ENCODE peak calls at places on chromosomes 4 and X, in six cellular contexts. One of them, this sample, is unnamed.
A peak's percentile ranks its signal among the peaks of the same experiment; 100 is the strongest.

GRCh38 chrX:129493643-129494042 is 29.6 kb downstream of the SMARCA1 start:
- DNase-seq in tibial nerve: no peak
- DNase-seq in left ventricle myocardium inferior: no peak
- DNase-seq in left lung: no peak
- DNase-seq in kidney: no peak
- DNase-seq in fibroblast of lung: peak; percentile 67
- DNase-seq in this sample: no peak

GRCh38 chr4:149993030-149993429 is 85.2 kb upstream of the DCLK2 start:
- DNase-seq in fibroblast of lung: peak; percentile 90
- DNase-seq in tibial nerve: no peak
- DNase-seq in kidney: no peak
- DNase-seq in left lung: no peak
- DNase-seq in left ventricle myocardium inferior: no peak
- DNase-seq in this sample: no peak

GRCh38 chr4:44056721-44057151 is 391.9 kb downstream of the KCTD8 start:
- DNase-seq in fibroblast of lung: no peak
- DNase-seq in left ventricle myocardium inferior: no peak
- DNase-seq in left lung: no peak
- DNase-seq in kidney: no peak
- DNase-seq in tibial nerve: no peak
- DNase-seq in this sample: no peak

GRCh38 chr4:139950568-139950967 is 203.4 kb downstream of the MAML3 start:
- DNase-seq in left lung: peak; percentile 57
- DNase-seq in kidney: no peak
- DNase-seq in left ventricle myocardium inferior: no peak
- DNase-seq in tibial nerve: no peak
- DNase-seq in fibroblast of lung: peak; percentile 92
- DNase-seq in this sample: no peak

GRCh38 chr4:86870442-86871069 is 21.4 kb upstream of the SLC10A6 start:
- DNase-seq in kidney: no peak
- DNase-seq in left lung: no peak
- DNase-seq in fibroblast of lung: no peak
- DNase-seq in tibial nerve: no peak
- DNase-seq in left ventricle myocardium inferior: no peak
- DNase-seq in this sample: no peak

GRCh38 chr4:185305979-185306442 is 89.7 kb downstream of the LRP2BP start:
- DNase-seq in left ventricle myocardium inferior: no peak
- DNase-seq in left lung: no peak
- DNase-seq in tibial nerve: no peak
- DNase-seq in fibroblast of lung: peak; percentile 99
- DNase-seq in kidney: no peak
- DNase-seq in this sample: no peak

GRCh38 chrX:38116706-38117105 is 104.0 kb downstream of the SRPX start:
- DNase-seq in left lung: no peak
- DNase-seq in fibroblast of lung: no peak
- DNase-seq in kidney: no peak
- DNase-seq in left ventricle myocardium inferior: no peak
- DNase-seq in tibial nerve: no peak
- DNase-seq in this sample: no peak

GRCh38 chr4:53651142-53651720 is 59.9 kb upstream of the LNX1 start:
- DNase-seq in left ventricle myocardium inferior: peak; percentile 37
- DNase-seq in fibroblast of lung: peak; percentile 21
- DNase-seq in kidney: peak; percentile 86
- DNase-seq in left lung: no peak
- DNase-seq in tibial nerve: no peak
- DNase-seq in this sample: no peak

GRCh38 chr4:173119818-173120217 is 48.8 kb upstream of the GALNT7 start:
- DNase-seq in left ventricle myocardium inferior: no peak
- DNase-seq in left lung: no peak
- DNase-seq in fibroblast of lung: peak; percentile 53
- DNase-seq in tibial nerve: no peak
- DNase-seq in kidney: no peak
- DNase-seq in this sample: no peak

GRCh38 chr4:154998773-154999172 is 209.7 kb upstream of the NPY2R start:
- DNase-seq in left lung: no peak
- DNase-seq in fibroblast of lung: no peak
- DNase-seq in kidney: no peak
- DNase-seq in left ventricle myocardium inferior: no peak
- DNase-seq in tibial nerve: no peak
- DNase-seq in this sample: no peak

GRCh38 chr4:89221175-89221867 is 86.3 kb downstream of the GPRIN3 start:
- DNase-seq in tibial nerve: no peak
- DNase-seq in kidney: no peak
- DNase-seq in left ventricle myocardium inferior: no peak
- DNase-seq in fibroblast of lung: no peak
- DNase-seq in left lung: no peak
- DNase-seq in this sample: no peak

GRCh38 chr4:28229092-28229491 is 1368.5 kb downstream of the STIM2 start:
- DNase-seq in tibial nerve: no peak
- DNase-seq in kidney: no peak
- DNase-seq in fibroblast of lung: peak; percentile 19
- DNase-seq in left lung: no peak
- DNase-seq in left ventricle myocardium inferior: no peak
- DNase-seq in this sample: no peak

GRCh38 chrX:22575161-22575845 is 302.6 kb downstream of the CBLL2 start:
- DNase-seq in tibial nerve: no peak
- DNase-seq in fibroblast of lung: peak; percentile 57
- DNase-seq in left ventricle myocardium inferior: no peak
- DNase-seq in kidney: no peak
- DNase-seq in left lung: no peak
- DNase-seq in this sample: no peak

GRCh38 chr4:141706445-141706844 is 70.1 kb downstream of the IL15 start:
- DNase-seq in left lung: no peak
- DNase-seq in fibroblast of lung: no peak
- DNase-seq in tibial nerve: no peak
- DNase-seq in kidney: no peak
- DNase-seq in left ventricle myocardium inferior: no peak
- DNase-seq in this sample: no peak

GRCh38 chr4:5928241-5928640 is 35.4 kb upstream of the CRMP1 start:
- DNase-seq in fibroblast of lung: no peak
- DNase-seq in left lung: no peak
- DNase-seq in tibial nerve: no peak
- DNase-seq in left ventricle myocardium inferior: no peak
- DNase-seq in kidney: no peak
- DNase-seq in this sample: no peak

DNA sequence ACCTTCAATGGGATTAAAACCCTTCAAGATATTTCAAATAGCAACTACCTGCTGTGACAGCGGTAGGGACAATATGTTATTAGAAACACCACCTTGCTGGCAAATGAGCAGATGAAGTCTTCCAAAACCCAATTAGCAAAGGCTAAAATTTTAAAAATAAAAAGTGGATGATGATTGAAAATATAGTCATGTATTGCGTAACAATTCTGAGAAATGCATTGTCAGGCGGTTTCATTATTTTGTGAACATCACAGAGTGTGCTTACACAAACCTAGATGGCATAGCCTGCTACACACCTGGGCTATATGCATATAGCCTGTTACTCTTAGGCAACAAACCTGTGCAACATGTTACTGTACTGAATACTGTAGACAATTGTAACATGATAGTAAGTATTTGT is 91.2 kb upstream of the ANXA3 start:
- DNase-seq in kidney: no peak
- DNase-seq in fibroblast of lung: no peak
- DNase-seq in left lung: no peak
- DNase-seq in tibial nerve: no peak
- DNase-seq in left ventricle myocardium inferior: no peak
- DNase-seq in this sample: no peak
- TF ChIP-seq CTCF in kidney: no peak
- TF ChIP-seq CTCF in fibroblast of lung: no peak
- TF ChIP-seq CTCF in left lung: no peak
- TF ChIP-seq CTCF in tibial nerve: no peak
- TF ChIP-seq CTCF in left ventricle myocardium inferior: no peak
- TF ChIP-seq CTCF in this sample: no peak

GRCh38 chrX:103063918-103064434 is at the start of gene BEX1:
- DNase-seq in left ventricle myocardium inferior: no peak
- DNase-seq in fibroblast of lung: peak; percentile 52
- DNase-seq in tibial nerve: no peak
- DNase-seq in kidney: peak; percentile 70
- DNase-seq in left lung: no peak
- DNase-seq in this sample: peak; percentile 22

GRCh38 chrX:103066606-103067005 is 2.6 kb upstream of the BEX1 start:
- DNase-seq in left lung: no peak
- DNase-seq in left ventricle myocardium inferior: no peak
- DNase-seq in fibroblast of lung: peak; percentile 9
- DNase-seq in tibial nerve: no peak
- DNase-seq in kidney: no peak
- DNase-seq in this sample: no peak

GRCh38 chrX:103061486-103061885 is 2.5 kb downstream of the BEX1 start:
- DNase-seq in fibroblast of lung: no peak
- DNase-seq in left lung: no peak
- DNase-seq in kidney: no peak
- DNase-seq in left ventricle myocardium inferior: no peak
- DNase-seq in tibial nerve: no peak
- DNase-seq in this sample: no peak

DNA sequence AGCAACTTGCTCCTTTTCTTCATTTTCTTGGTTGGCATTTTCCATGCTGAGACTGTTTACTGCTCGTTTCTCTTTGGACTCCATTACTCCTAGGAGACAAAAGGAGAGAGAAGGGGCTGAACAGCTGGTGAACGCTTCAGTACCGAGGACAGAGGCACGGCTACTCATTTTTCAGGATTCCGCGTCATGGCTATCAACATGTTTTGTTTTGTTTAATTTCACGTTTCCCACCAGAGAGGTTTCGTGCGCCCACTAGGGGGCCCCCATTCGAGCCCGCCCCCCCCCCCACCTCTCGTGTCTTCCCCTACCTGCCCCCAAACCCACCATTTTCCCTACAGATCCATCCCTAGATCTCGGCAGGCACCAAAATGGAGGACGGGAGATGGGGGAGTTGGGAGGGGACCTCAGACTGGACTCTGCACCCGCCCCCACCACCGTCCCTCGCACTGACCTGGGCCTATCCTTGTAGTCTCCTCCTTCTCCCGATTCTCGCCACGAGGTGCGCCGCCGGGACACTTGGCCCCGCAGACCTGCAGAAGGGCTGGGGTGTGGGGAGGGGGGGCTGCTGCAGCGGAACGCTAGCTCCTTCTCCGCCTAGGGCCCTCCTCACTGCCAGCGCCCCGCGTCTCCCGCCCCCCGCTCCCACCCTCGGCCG is 653 bp downstream of the BEX1 start:
- DNase-seq in fibroblast of lung: peak; percentile 26
- DNase-seq in tibial nerve: no peak
- DNase-seq in kidney: peak; percentile 58
- DNase-seq in left ventricle myocardium inferior: no peak
- DNase-seq in left lung: no peak
- DNase-seq in this sample: no peak
- TF ChIP-seq CTCF in fibroblast of lung: no peak
- TF ChIP-seq CTCF in tibial nerve: no peak
- TF ChIP-seq CTCF in kidney: no peak
- TF ChIP-seq CTCF in left ventricle myocardium inferior: no peak
- TF ChIP-seq CTCF in left lung: no peak
- TF ChIP-seq CTCF in this sample: no peak

DNA sequence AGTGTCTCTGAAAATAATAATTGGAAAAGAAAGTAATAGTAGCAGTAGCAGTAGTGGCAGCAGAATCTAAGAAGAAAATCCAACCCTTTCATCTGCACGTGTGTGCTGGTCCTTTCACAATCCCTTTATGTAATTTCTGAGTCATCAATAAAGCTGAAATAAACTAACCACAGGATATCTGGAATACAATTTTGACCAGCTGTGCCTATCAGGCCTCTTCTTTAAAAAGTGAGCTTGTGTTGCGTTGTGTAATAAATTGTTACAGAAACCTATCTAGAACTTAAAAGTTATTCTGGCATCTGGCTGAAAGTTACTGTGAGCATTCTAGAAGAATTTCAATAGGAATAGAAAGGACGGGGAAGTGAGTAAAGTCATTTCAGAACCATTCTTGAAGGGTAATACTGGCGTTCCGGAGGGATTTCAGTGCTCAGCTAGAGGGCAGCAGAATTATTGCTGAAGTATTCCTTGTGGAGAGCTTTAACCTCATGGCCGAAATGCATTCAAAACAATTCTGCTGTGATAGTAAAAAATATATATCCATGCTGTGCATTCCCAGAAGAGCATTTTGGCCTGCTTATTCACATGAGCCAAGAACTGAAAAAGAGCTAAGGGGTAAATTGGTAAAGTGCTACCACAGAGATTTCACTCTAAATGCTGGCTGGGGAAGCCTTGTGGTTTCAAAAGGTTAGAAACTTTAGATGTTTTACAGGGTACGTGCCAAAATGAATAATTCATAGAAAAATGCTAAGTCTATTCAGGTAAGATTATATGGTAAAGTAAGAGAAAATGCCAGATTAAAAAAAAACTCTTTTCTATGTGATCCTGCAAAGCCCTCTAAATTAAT is 260.6 kb downstream of the NKX6-1 start:
- DNase-seq in kidney: no peak
- DNase-seq in fibroblast of lung: peak; percentile 70
- DNase-seq in left ventricle myocardium inferior: no peak
- DNase-seq in tibial nerve: no peak
- DNase-seq in left lung: no peak
- DNase-seq in this sample: no peak
- TF ChIP-seq CTCF in kidney: no peak
- TF ChIP-seq CTCF in fibroblast of lung: no peak
- TF ChIP-seq CTCF in left ventricle myocardium inferior: no peak
- TF ChIP-seq CTCF in tibial nerve: no peak
- TF ChIP-seq CTCF in left lung: no peak
- TF ChIP-seq CTCF in this sample: no peak

GRCh38 chr4:24809376-24809775 is 14.0 kb downstream of the SOD3 start:
- DNase-seq in tibial nerve: no peak
- DNase-seq in fibroblast of lung: no peak
- DNase-seq in kidney: no peak
- DNase-seq in left lung: no peak
- DNase-seq in left ventricle myocardium inferior: no peak
- DNase-seq in this sample: no peak
- TF ChIP-seq CTCF in tibial nerve: no peak
- TF ChIP-seq CTCF in fibroblast of lung: peak; percentile 12
- TF ChIP-seq CTCF in kidney: no peak
- TF ChIP-seq CTCF in left lung: no peak
- TF ChIP-seq CTCF in left ventricle myocardium inferior: peak; percentile 19
- TF ChIP-seq CTCF in this sample: no peak

DNA sequence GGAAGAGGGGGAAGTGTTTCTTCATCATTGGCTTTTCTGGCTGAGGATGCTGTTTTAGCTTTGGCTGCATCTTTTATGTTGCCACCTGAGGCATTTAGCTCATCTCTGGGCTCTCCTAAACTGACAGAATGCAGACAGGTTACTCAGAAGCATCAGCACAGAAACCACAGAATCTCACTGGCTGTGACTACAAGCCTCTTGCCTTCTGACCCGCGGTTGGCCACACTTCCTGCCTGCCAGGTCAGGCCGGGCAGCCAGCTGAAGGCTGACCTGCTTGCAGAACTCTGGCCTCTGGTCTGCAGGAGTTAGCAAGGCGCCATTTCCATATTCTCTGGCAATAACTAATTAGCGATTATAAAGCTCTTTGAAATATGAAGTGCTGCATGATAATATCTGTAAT is 366.5 kb downstream of the MID1IP1 start:
- DNase-seq in left ventricle myocardium inferior: no peak
- DNase-seq in tibial nerve: no peak
- DNase-seq in kidney: no peak
- DNase-seq in fibroblast of lung: no peak
- DNase-seq in left lung: no peak
- DNase-seq in this sample: no peak
- TF ChIP-seq CTCF in left ventricle myocardium inferior: no peak
- TF ChIP-seq CTCF in tibial nerve: no peak
- TF ChIP-seq CTCF in kidney: no peak
- TF ChIP-seq CTCF in fibroblast of lung: no peak
- TF ChIP-seq CTCF in left lung: no peak
- TF ChIP-seq CTCF in this sample: no peak